ENCODE peak calls at places on chromosomes 3 and 15, in ten cellular contexts. S, N, T, G, R, W, V, J, H and C are unnamed samples.

GRCh38 chr3:43894176-43895049 is 203.7 kb downstream of the ABHD5 start:
- DNase-seq in R (peak; percentile 52), W (peak; percentile 72), T (peak; percentile 76), S (peak; percentile 30), G (peak; percentile 67), J (peak; percentile 68), H (no peak), V (peak; percentile 75), N (peak; percentile 14), C (peak; percentile 56)

GRCh38 chr3:126446791-126447190 is 28.9 kb downstream of the ZXDC start:
- DNase-seq in H (no peak), T (no peak), G (no peak), N (no peak), W (no peak), V (no peak), R (no peak), S (no peak), J (peak; percentile 51), C (no peak)

GRCh38 chr3:18446067-18446793 is 21.1 kb upstream of the SATB1 start:
- DNase-seq in R (no peak), T (no peak), N (no peak), S (no peak), G (no peak), J (no peak), V (no peak), W (no peak), H (no peak), C (no peak)

GRCh38 chr3:99846472-99846871 is 28.8 kb downstream of the CMSS1 start:
- DNase-seq in J (peak; percentile 47), T (no peak), W (no peak), S (no peak), H (no peak), G (no peak), R (no peak), V (no peak), N (no peak), C (no peak)

GRCh38 chr3:10726787-10727186 is 89.2 kb upstream of the SLC6A11 start:
- DNase-seq in J (no peak), H (no peak), R (no peak), S (no peak), T (no peak), W (no peak), G (no peak), V (no peak), N (no peak), C (no peak)

GRCh38 chr15:42344763-42345162 is 14.5 kb upstream of the CAPN3 start:
- DNase-seq in V (no peak), S (no peak), J (peak; percentile 83), W (no peak), T (no peak), G (no peak), R (no peak), N (peak; percentile 51), H (no peak), C (no peak)

GRCh38 chr3:153003860-153004259 is 158.2 kb upstream of the RAP2B start:
- DNase-seq in S (no peak), R (no peak), W (no peak), T (no peak), J (no peak), N (no peak), V (no peak), G (no peak), H (no peak), C (no peak)

GRCh38 chr15:70833897-70834765 is 19.8 kb downstream of the LARP6 start:
- DNase-seq in V (no peak), R (no peak), W (no peak), G (no peak), N (no peak), J (peak; percentile 91), H (no peak), S (no peak), T (no peak), C (no peak)

GRCh38 chr3:134308350-134308891 is 57.8 kb upstream of the RYK start:
- DNase-seq in J (peak; percentile 76), R (peak; percentile 89), V (peak; percentile 95), W (peak; percentile 85), G (peak; percentile 83), T (peak; percentile 92), N (peak; percentile 97), S (peak; percentile 91), H (peak; percentile 8), C (peak; percentile 65)

GRCh38 chr3:4983739-4984510 is 4.7 kb downstream of the BHLHE40 start:
- DNase-seq in N (peak; percentile 52), J (peak; percentile 92), R (peak; percentile 61), H (peak; percentile 95), S (peak; percentile 59), V (no peak), T (peak; percentile 40), W (no peak), G (no peak), C (peak; percentile 71)

GRCh38 chr15:20646529-20647142 is 105.0 kb upstream of the GOLGA6L6 start:
- DNase-seq in G (no peak), H (no peak), N (no peak), R (no peak), J (no peak), V (no peak), S (no peak), T (no peak), W (no peak), C (no peak)

GRCh38 chr3:54357307-54357706 is 235.0 kb downstream of the CACNA2D3 start:
- DNase-seq in T (no peak), S (no peak), H (no peak), W (peak; percentile 5), N (no peak), R (no peak), V (no peak), G (no peak), J (no peak), C (no peak)

GRCh38 chr3:187695434-187695833 is 6.9 kb downstream of the RTP2 start:
- DNase-seq in J (no peak), V (no peak), G (no peak), R (no peak), H (no peak), S (no peak), N (no peak), T (no peak), W (no peak), C (no peak)

GRCh38 chr15:87940763-87941162 is 315.8 kb downstream of the NTRK3 start:
- DNase-seq in J (no peak), H (no peak), S (no peak), W (no peak), V (no peak), T (no peak), N (no peak), G (no peak), R (no peak), C (no peak)

GRCh38 chr15:87943629-87944028 is 312.9 kb downstream of the NTRK3 start:
- DNase-seq in G (no peak), N (no peak), T (no peak), V (no peak), R (no peak), S (no peak), J (no peak), W (no peak), H (no peak), C (no peak)

GRCh38 chr15:87939838-87940457 is 316.6 kb downstream of the NTRK3 start:
- DNase-seq in H (no peak), W (no peak), T (no peak), R (no peak), G (no peak), S (no peak), V (no peak), J (no peak), N (no peak), C (no peak)

GRCh38 chr15:87942316-87942715 is 314.2 kb downstream of the NTRK3 start:
- DNase-seq in J (no peak), N (no peak), V (no peak), H (no peak), G (no peak), T (no peak), W (no peak), S (no peak), R (no peak), C (no peak)

GRCh38 chr15:87941606-87942005 is 314.9 kb downstream of the NTRK3 start:
- DNase-seq in G (no peak), T (no peak), R (no peak), V (no peak), S (no peak), N (no peak), H (no peak), J (no peak), W (no peak), C (no peak)
- H3K27ac ChIP-seq in G (no peak overlapping the region), T (no peak overlapping the region), R (no peak overlapping the region), V (no peak overlapping the region), S (no peak overlapping the region), N (no peak overlapping the region), H (no peak overlapping the region), J (no peak overlapping the region), W (no peak overlapping the region), C (no peak overlapping the region)

GRCh38 chr3:123163146-123163545 is 38.6 kb upstream of the SEC22A start:
- DNase-seq in G (no peak), J (no peak), V (peak; percentile 16), N (no peak), R (no peak), S (peak; percentile 20), H (no peak), W (no peak), T (no peak), C (no peak)
- H3K36me3 ChIP-seq in G (peaks cover 5% of the 10 kb centered on the region), J (peaks cover 36% of the 10 kb centered on the region), V (peaks cover 20% of the 10 kb centered on the region), N (no peaks in the 10 kb centered on the region), R (peaks cover 32% of the 10 kb centered on the region), S (no peaks in the 10 kb centered on the region), H (peaks cover 9% of the 10 kb centered on the region), W (peaks cover 20% of the 10 kb centered on the region), T (no peaks in the 10 kb centered on the region), C (no peaks in the 10 kb centered on the region)

GRCh38 chr3:14063152-14063551 is 61.5 kb downstream of the CHCHD4 start:
- DNase-seq in V (no peak), T (no peak), S (no peak), H (no peak), N (no peak), G (no peak), W (no peak), J (no peak), R (no peak), C (no peak)

GRCh38 chr3:14057701-14058100 is 67.0 kb downstream of the CHCHD4 start:
- DNase-seq in G (no peak), S (no peak), T (no peak), H (no peak), V (no peak), W (no peak), R (no peak), N (no peak), J (no peak), C (no peak)
- TF ChIP-seq POLR2A in G (no peak), S (no peak), T (no peak), H (no peak), V (no peak), W (no peak), R (no peak), N (no peak), J (no peak), C (no peak)

DNA sequence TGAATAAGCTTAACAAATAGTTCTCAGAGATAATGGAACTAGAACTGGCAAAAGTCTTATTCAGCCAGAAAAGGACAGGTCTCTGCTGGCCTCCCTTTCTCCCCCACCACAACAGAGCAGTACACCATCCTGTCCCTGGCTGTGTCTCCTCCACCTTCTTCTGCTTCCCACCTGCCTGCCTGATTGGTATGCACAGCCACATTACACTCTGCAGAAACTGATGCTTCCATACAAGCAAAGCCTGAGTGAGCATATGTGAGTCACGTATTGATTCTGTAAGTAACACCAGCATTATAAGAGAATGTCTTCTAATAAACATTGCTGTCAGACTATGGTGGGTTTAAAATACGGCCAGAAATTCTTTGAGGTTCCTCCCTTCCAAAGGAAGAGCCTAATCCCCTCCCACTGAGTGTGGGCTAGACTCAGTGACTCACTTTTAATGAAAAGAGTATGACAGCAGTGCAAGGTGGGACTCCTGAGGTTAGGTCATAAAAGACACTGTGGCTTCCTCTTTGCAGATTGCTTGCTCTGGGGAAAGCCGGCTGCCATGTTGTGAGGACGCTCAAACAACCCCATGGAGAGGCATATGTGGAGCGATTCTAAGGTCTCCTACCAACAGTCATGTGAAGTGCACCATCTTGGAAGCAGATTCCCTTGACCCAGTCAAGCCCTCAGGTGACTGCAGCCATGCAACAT is 44.4 kb downstream of the ANXA2 start:
- DNase-seq in G (no peak), S (no peak), W (no peak), H (no peak), J (peak; percentile 76), R (no peak), V (no peak), N (no peak), T (no peak), C (no peak)
- H3K27ac ChIP-seq in G (no peak overlapping the region), S (no peak overlapping the region), W (no peak overlapping the region), H (no peak overlapping the region), J (no peak overlapping the region), R (no peak overlapping the region), V (no peak overlapping the region), N (no peak overlapping the region), T (no peak overlapping the region), C (no peak overlapping the region)